ENCODE peak calls at places on chromosomes 13 and 19, in four cellular contexts. B is colonic mucosa, W is neural crest cell, Y is GM04504. J is an unnamed sample.

GRCh38 chr13:24851546-24851945 is 87.6 kb downstream of the RNF17 start:
- DNase-seq in Y (no peak), W (no peak), B (no peak), J (no peak)

GRCh38 chr19:19338082-19338481 is 17.5 kb downstream of the MAU2 start:
- DNase-seq in B (no peak), W (no peak), Y (no peak), J (no peak)

GRCh38 chr19:56253737-56254136 is 18.8 kb upstream of the EDDM13 start:
- DNase-seq in W (no peak), B (no peak), Y (peak; percentile 17), J (no peak)

GRCh38 chr13:102517959-102518358 is 78.8 kb upstream of the TPP2 start:
- DNase-seq in B (no peak), W (no peak), Y (no peak), J (no peak)

GRCh38 chr19:48635966-48636858 is 967 bp downstream of the DBP start:
- DNase-seq in Y (no peak), W (no peak), B (peak; percentile 72), J (no peak)

GRCh38 chr13:33815011-33815550 is 2.9 kb upstream of the RFC3 start:
- DNase-seq in B (no peak), Y (no peak), W (no peak), J (no peak)

GRCh38 chr19:19056636-19057275 is 7.0 kb upstream of the SLC25A42 start:
- DNase-seq in Y (no peak), W (no peak), B (no peak), J (no peak)

GRCh38 chr19:21109116-21109515 is 27.1 kb downstream of the ZNF714 start:
- DNase-seq in W (no peak), B (no peak), Y (no peak), J (no peak)

GRCh38 chr13:62302341-62302740 is 886.7 kb upstream of the PCDH20 start:
- DNase-seq in W (no peak), Y (no peak), B (no peak), J (no peak)